ENCODE peak calls at places on chromosomes 6 and 20, in seven cellular contexts. One of them, this sample, is unnamed.
A peak's percentile ranks its signal among the peaks of the same experiment; 100 is the strongest.

GRCh38 chr6:13146429-13146828 is 181.9 kb downstream of the TBC1D7 start:
- DNase-seq in Peyer's patch: no peak
- DNase-seq in CD8-positive, alpha-beta T cell: no peak
- DNase-seq in Karpas-422: no peak
- DNase-seq in Caco-2: no peak
- DNase-seq in right cardiac atrium: no peak
- DNase-seq in ovary: no peak
- DNase-seq in this sample: no peak

GRCh38 chr6:117389227-117390057 is 36.3 kb downstream of the ROS1 start:
- DNase-seq in Peyer's patch: peak; percentile 56
- DNase-seq in CD8-positive, alpha-beta T cell: no peak
- DNase-seq in Karpas-422: no peak
- DNase-seq in Caco-2: peak; percentile 70
- DNase-seq in right cardiac atrium: no peak
- DNase-seq in ovary: no peak
- DNase-seq in this sample: no peak

GRCh38 chr6:112802154-112802553 is 455.0 kb downstream of the RFPL4B start:
- DNase-seq in Peyer's patch: no peak
- DNase-seq in CD8-positive, alpha-beta T cell: no peak
- DNase-seq in Karpas-422: no peak
- DNase-seq in Caco-2: no peak
- DNase-seq in right cardiac atrium: no peak
- DNase-seq in ovary: no peak
- DNase-seq in this sample: no peak

GRCh38 chr6:273441-274111 is 18.7 kb upstream of the DUSP22 start:
- DNase-seq in Peyer's patch: no peak
- DNase-seq in CD8-positive, alpha-beta T cell: no peak
- DNase-seq in Karpas-422: no peak
- DNase-seq in Caco-2: no peak
- DNase-seq in right cardiac atrium: no peak
- DNase-seq in ovary: no peak
- DNase-seq in this sample: no peak

GRCh38 chr6:20211037-20211940 is 980 bp downstream of the MBOAT1 start:
- DNase-seq in Peyer's patch: no peak
- DNase-seq in CD8-positive, alpha-beta T cell: no peak
- DNase-seq in Karpas-422: no peak
- DNase-seq in Caco-2: no peak
- DNase-seq in right cardiac atrium: no peak
- DNase-seq in ovary: no peak
- DNase-seq in this sample: no peak

GRCh38 chr6:16243055-16243454 is 4.7 kb downstream of the GMPR start:
- DNase-seq in Peyer's patch: no peak
- DNase-seq in CD8-positive, alpha-beta T cell: no peak
- DNase-seq in Karpas-422: no peak
- DNase-seq in Caco-2: no peak
- DNase-seq in right cardiac atrium: no peak
- DNase-seq in ovary: no peak
- DNase-seq in this sample: no peak

GRCh38 chr6:133376743-133377142 is 135.6 kb downstream of the EYA4 start:
- DNase-seq in Peyer's patch: no peak
- DNase-seq in CD8-positive, alpha-beta T cell: no peak
- DNase-seq in Karpas-422: no peak
- DNase-seq in Caco-2: no peak
- DNase-seq in right cardiac atrium: no peak
- DNase-seq in ovary: no peak
- DNase-seq in this sample: no peak

GRCh38 chr6:45411959-45412358 is 34.2 kb upstream of the SUPT3H start:
- DNase-seq in Peyer's patch: no peak
- DNase-seq in CD8-positive, alpha-beta T cell: no peak
- DNase-seq in Karpas-422: no peak
- DNase-seq in Caco-2: no peak
- DNase-seq in right cardiac atrium: no peak
- DNase-seq in ovary: no peak
- DNase-seq in this sample: no peak

GRCh38 chr6:82904860-82905259 is 160.8 kb downstream of the UBE3D start:
- DNase-seq in Peyer's patch: no peak
- DNase-seq in CD8-positive, alpha-beta T cell: no peak
- DNase-seq in Karpas-422: no peak
- DNase-seq in Caco-2: no peak
- DNase-seq in right cardiac atrium: no peak
- DNase-seq in ovary: no peak
- DNase-seq in this sample: no peak

GRCh38 chr6:148999921-149000589 is 253.2 kb downstream of the UST start:
- DNase-seq in Peyer's patch: no peak
- DNase-seq in CD8-positive, alpha-beta T cell: no peak
- DNase-seq in Karpas-422: no peak
- DNase-seq in Caco-2: no peak
- DNase-seq in right cardiac atrium: peak; percentile 89
- DNase-seq in ovary: peak; percentile 83
- DNase-seq in this sample: peak; percentile 81

GRCh38 chr6:164098857-164099534 is 684.5 kb downstream of the QKI start:
- DNase-seq in Peyer's patch: no peak
- DNase-seq in CD8-positive, alpha-beta T cell: no peak
- DNase-seq in Karpas-422: no peak
- DNase-seq in Caco-2: peak; percentile 72
- DNase-seq in right cardiac atrium: peak; percentile 83
- DNase-seq in ovary: no peak
- DNase-seq in this sample: peak; percentile 67

GRCh38 chr20:2163312-2163711 is 61.7 kb downstream of the STK35 start:
- DNase-seq in Peyer's patch: no peak
- DNase-seq in CD8-positive, alpha-beta T cell: no peak
- DNase-seq in Karpas-422: no peak
- DNase-seq in Caco-2: no peak
- DNase-seq in right cardiac atrium: no peak
- DNase-seq in ovary: no peak
- DNase-seq in this sample: no peak

GRCh38 chr6:7468382-7469081 is 72.9 kb upstream of the DSP start:
- DNase-seq in Peyer's patch: no peak
- DNase-seq in CD8-positive, alpha-beta T cell: no peak
- DNase-seq in Karpas-422: no peak
- DNase-seq in Caco-2: peak; percentile 82
- DNase-seq in right cardiac atrium: peak; percentile 85
- DNase-seq in ovary: peak; percentile 67
- DNase-seq in this sample: peak; percentile 67

DNA sequence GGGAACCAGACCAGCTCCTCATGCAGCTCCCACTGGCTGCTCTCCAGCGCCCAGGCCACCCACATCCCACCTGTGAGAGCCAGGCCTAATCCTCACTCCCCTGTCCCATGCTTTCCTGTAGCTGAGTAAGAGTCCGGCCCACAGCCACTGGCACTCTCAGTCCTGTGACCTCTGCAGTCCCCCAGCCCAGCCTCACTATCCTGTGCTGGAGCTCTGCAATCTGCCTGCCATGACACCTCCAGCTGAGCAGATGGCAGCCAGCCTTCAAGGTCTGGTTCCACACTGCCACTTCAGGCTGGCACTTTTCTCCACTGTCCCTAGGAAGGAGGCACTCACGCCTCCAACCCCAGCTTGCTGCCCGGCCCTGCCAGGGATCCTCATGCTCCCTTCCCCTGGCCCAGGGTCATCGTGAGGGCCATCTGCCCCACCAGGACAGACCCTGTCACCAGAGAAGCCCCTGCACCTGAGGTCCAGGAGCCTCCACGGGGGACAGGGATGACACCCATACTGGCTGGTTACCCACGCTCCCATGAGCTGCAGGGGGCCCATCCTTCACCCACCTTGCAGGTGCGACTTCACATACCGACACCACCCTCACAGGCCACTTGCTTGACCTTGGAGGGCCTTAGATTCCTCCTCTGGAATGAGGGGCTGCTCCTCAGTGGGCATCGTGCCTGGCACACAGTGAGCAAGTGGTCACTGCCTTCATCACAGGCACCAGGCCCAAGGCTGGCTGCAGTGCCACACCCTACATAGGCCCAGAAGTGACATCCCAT is 100.1 kb downstream of the ASXL1 start:
- DNase-seq in Peyer's patch: no peak
- DNase-seq in CD8-positive, alpha-beta T cell: no peak
- DNase-seq in Karpas-422: no peak
- DNase-seq in Caco-2: no peak
- DNase-seq in right cardiac atrium: peak; percentile 50
- DNase-seq in ovary: no peak
- DNase-seq in this sample: no peak
- H3K4me3 ChIP-seq in Peyer's patch: no peak overlapping the region
- H3K4me3 ChIP-seq in CD8-positive, alpha-beta T cell: no peak overlapping the region
- H3K4me3 ChIP-seq in Karpas-422: no peak overlapping the region
- H3K4me3 ChIP-seq in Caco-2: no peak overlapping the region
- H3K4me3 ChIP-seq in right cardiac atrium: no peak overlapping the region
- H3K4me3 ChIP-seq in ovary: no peak overlapping the region
- H3K4me3 ChIP-seq in this sample: no peak overlapping the region

DNA sequence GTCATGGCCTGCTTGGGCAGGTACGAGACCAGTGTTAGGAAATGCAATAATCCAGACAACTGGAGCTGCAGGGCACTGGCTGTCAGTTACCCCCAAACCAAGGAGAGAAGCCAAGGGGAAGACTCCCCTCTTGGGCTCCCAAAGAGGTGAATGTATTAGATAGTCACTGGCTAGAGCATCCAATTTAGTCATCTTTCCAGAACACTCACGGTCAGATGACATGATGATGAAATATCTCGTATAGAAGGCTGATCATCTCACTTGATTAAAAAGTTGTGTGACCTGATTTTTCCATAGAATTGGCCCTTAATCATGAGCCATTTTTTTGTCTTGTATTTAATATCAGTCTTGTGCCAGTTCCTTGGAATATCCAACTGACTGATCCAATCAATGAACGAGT is 40.7 kb downstream of the SLC22A3 start:
- DNase-seq in Peyer's patch: no peak
- DNase-seq in CD8-positive, alpha-beta T cell: no peak
- DNase-seq in Karpas-422: no peak
- DNase-seq in Caco-2: no peak
- DNase-seq in right cardiac atrium: no peak
- DNase-seq in ovary: no peak
- DNase-seq in this sample: no peak
- H3K4me1 ChIP-seq in Peyer's patch: no peaks in the 10 kb centered on the region
- H3K4me1 ChIP-seq in CD8-positive, alpha-beta T cell: no peaks in the 10 kb centered on the region
- H3K4me1 ChIP-seq in Karpas-422: no peaks in the 10 kb centered on the region
- H3K4me1 ChIP-seq in Caco-2: peaks cover 21% of the 10 kb centered on the region
- H3K4me1 ChIP-seq in right cardiac atrium: peaks cover 3% of the 10 kb centered on the region
- H3K4me1 ChIP-seq in ovary: peaks cover 9% of the 10 kb centered on the region
- H3K4me1 ChIP-seq in this sample: no peaks in the 10 kb centered on the region

GRCh38 chr6:43833996-43834390 is 64.0 kb downstream of the VEGFA start:
- DNase-seq in Peyer's patch: no peak
- DNase-seq in CD8-positive, alpha-beta T cell: no peak
- DNase-seq in Karpas-422: no peak
- DNase-seq in Caco-2: no peak
- DNase-seq in right cardiac atrium: no peak
- DNase-seq in ovary: no peak
- DNase-seq in this sample: no peak

GRCh38 chr6:43833223-43833995 is 63.4 kb downstream of the VEGFA start:
- DNase-seq in Peyer's patch: peak; percentile 84
- DNase-seq in CD8-positive, alpha-beta T cell: no peak
- DNase-seq in Karpas-422: no peak
- DNase-seq in Caco-2: peak; percentile 82
- DNase-seq in right cardiac atrium: no peak
- DNase-seq in ovary: no peak
- DNase-seq in this sample: no peak

GRCh38 chr6:43836507-43836906 is 66.5 kb downstream of the VEGFA start:
- DNase-seq in Peyer's patch: no peak
- DNase-seq in CD8-positive, alpha-beta T cell: no peak
- DNase-seq in Karpas-422: no peak
- DNase-seq in Caco-2: no peak
- DNase-seq in right cardiac atrium: no peak
- DNase-seq in ovary: no peak
- DNase-seq in this sample: no peak

GRCh38 chr6:43835872-43836419 is 65.9 kb downstream of the VEGFA start:
- DNase-seq in Peyer's patch: no peak
- DNase-seq in CD8-positive, alpha-beta T cell: no peak
- DNase-seq in Karpas-422: no peak
- DNase-seq in Caco-2: no peak
- DNase-seq in right cardiac atrium: no peak
- DNase-seq in ovary: no peak
- DNase-seq in this sample: no peak

DNA sequence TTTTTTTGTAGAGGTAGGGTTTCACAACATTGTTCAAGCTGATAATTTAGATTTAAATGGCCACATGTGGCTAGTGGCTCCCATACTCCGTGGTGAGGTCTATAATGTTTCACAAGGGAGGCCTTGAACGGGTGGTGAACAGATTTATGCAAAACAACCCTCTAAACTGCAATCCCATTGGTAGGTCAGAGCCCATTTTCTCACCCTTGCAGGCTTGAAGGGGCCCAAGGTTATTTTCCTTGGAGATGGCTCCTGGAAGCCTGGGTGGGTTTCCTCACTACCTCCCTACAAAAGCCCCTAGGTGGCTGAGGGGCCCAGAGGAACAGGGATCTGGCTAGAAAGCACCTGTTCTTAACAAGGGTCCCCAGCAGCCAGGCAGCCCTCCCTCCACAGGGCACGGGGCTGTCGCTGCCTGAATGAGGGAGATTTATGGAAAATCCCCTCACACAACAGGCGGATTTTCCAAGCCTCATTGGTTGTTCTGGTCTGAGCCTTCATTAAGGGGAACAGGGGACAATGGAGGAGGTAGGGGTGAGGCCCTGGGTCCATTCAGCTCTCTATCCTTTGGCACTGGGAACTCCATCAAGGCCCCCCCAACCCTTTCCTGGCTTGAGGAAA is 64.6 kb downstream of the VEGFA start:
- DNase-seq in Peyer's patch: no peak
- DNase-seq in CD8-positive, alpha-beta T cell: no peak
- DNase-seq in Karpas-422: no peak
- DNase-seq in Caco-2: no peak
- DNase-seq in right cardiac atrium: no peak
- DNase-seq in ovary: no peak
- DNase-seq in this sample: no peak
- H3K9me3 ChIP-seq in Peyer's patch: no peaks in the 10 kb centered on the region
- H3K9me3 ChIP-seq in CD8-positive, alpha-beta T cell: no peaks in the 10 kb centered on the region
- H3K9me3 ChIP-seq in Karpas-422: no peaks in the 10 kb centered on the region
- H3K9me3 ChIP-seq in Caco-2: no peaks in the 10 kb centered on the region
- H3K9me3 ChIP-seq in right cardiac atrium: no peaks in the 10 kb centered on the region
- H3K9me3 ChIP-seq in ovary: no peaks in the 10 kb centered on the region
- H3K9me3 ChIP-seq in this sample: no peaks in the 10 kb centered on the region

DNA sequence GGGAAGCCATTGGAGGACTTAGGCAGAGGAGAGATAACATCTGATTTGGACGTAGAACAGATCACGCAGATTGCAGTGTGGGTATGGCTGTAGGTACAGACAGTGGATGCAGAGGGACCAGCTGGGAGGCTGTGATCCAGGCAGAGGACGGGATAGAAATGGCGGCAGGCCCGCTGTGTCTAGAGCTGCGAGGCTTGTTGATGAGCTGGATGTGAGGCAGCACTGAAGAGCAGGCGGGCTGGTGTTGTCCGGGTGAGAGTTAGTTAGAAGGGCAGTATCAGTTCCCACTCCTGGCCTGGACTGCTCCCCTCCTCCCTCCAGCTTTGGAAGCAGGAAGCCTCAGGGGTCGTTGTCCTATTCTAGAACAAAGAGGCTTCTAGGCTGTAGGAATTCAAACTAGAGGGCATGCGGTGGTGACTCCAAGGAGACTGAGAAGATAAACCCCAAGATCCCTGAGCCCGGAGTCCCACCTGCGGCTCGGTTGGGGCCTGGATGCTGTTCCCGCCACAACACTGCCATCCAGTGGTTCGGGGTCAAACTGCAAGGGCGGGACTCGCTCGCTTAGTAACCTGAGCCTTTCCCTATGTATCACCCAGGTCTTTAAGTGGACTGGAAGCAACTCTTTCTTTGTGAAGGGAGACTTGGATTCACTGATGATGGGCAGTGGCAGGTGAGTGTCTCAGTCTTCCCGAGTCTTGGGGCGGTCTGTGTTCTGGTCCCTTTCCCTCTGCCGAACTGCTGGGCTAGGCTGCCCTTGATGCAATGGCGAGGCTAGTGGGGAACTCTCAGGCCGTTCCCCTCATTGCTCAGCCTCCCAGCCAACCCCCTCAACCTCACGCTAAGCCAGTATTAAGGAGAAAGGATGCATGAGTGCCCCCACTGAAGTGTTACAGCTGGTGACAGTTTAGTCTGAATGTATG is 11.2 kb downstream of the TLDC2 start:
- DNase-seq in Peyer's patch: peak; percentile 93
- DNase-seq in CD8-positive, alpha-beta T cell: peak; percentile 85
- DNase-seq in Karpas-422: peak; percentile 95
- DNase-seq in Caco-2: peak; percentile 94
- DNase-seq in right cardiac atrium: peak; percentile 90
- DNase-seq in ovary: peak; percentile 89
- DNase-seq in this sample: peak; percentile 84
- H3K4me3 ChIP-seq in Peyer's patch: no peak overlapping the region
- H3K4me3 ChIP-seq in CD8-positive, alpha-beta T cell: no peak overlapping the region
- H3K4me3 ChIP-seq in Karpas-422: peak overlapping the region; percentile 32
- H3K4me3 ChIP-seq in Caco-2: no peak overlapping the region
- H3K4me3 ChIP-seq in right cardiac atrium: no peak overlapping the region
- H3K4me3 ChIP-seq in ovary: no peak overlapping the region
- H3K4me3 ChIP-seq in this sample: peak overlapping the region; percentile 4